ENCODE peak calls at places on chromosomes 3 and 15, in nine cellular contexts. B is hepatocyte, T is foreskin keratinocyte, D is gastrocnemius medialis, S is MCF 10A, M is left ventricle myocardium inferior, I is Calu3, F is progenitor cell of endocrine pancreas, H is GM23338. N is an unnamed sample.

GRCh38 chr3:168968611-168969010 is 694.9 kb downstream of the MECOM start:
- DNase-seq in S (no peak), B (no peak), M (no peak), T (no peak), F (no peak), H (no peak), D (no peak), I (no peak), N (no peak)

GRCh38 chr3:7160689-7161088 is 299.8 kb downstream of the GRM7 start:
- DNase-seq in M (no peak), D (no peak), H (no peak), S (no peak), I (no peak), T (no peak), F (no peak), B (no peak), N (no peak)

GRCh38 chr3:64888165-64888564 is 200.4 kb upstream of the ADAMTS9 start:
- DNase-seq in H (no peak), M (no peak), S (no peak), F (no peak), B (no peak), D (no peak), T (no peak), I (no peak), N (no peak)

GRCh38 chr3:149957352-149958140 is 13.1 kb downstream of the PFN2 start:
- DNase-seq in M (no peak), S (no peak), H (no peak), D (no peak), F (no peak), I (no peak), B (no peak), T (no peak), N (no peak)

GRCh38 chr3:11769704-11770103 is 77.0 kb downstream of the TAMM41 start:
- DNase-seq in F (no peak), D (no peak), T (peak; percentile 48), B (no peak), I (no peak), M (no peak), S (no peak), H (peak; percentile 6), N (no peak)

GRCh38 chr3:122892118-122892517 is 97.2 kb downstream of the SLC49A4 start:
- DNase-seq in D (no peak), F (no peak), S (no peak), M (no peak), B (no peak), H (no peak), I (no peak), T (no peak), N (no peak)

GRCh38 chr15:83512459-83512858 is 65.3 kb downstream of the SH3GL3 start:
- DNase-seq in T (no peak), D (no peak), M (no peak), S (no peak), I (no peak), F (no peak), B (no peak), H (peak; percentile 27), N (no peak)

GRCh38 chr3:133944641-133945441 is 49.2 kb upstream of the RAB6B start:
- DNase-seq in M (peak; percentile 25), B (peak; percentile 21), D (peak; percentile 12), F (no peak), T (peak; percentile 76), H (no peak), S (peak; percentile 96), I (peak; percentile 88), N (no peak)

GRCh38 chr3:162165346-162165745 is 668.7 kb downstream of the OTOL1 start:
- DNase-seq in T (no peak), S (no peak), I (no peak), M (no peak), H (no peak), F (no peak), B (no peak), D (no peak), N (no peak)

GRCh38 chr3:114627760-114628159 is 333.9 kb downstream of the TIGIT start:
- DNase-seq in I (no peak), B (no peak), H (no peak), M (peak; percentile 31), D (peak; percentile 85), S (no peak), T (no peak), F (no peak), N (no peak)

GRCh38 chr15:29405564-29405963 is 135.9 kb upstream of the NSMCE3 start:
- DNase-seq in H (no peak), B (no peak), S (no peak), F (no peak), D (no peak), M (no peak), T (no peak), I (no peak), N (no peak)

GRCh38 chr15:29400701-29401100 is 131.1 kb upstream of the NSMCE3 start:
- DNase-seq in I (no peak), B (no peak), D (no peak), M (no peak), H (peak; percentile 77), T (no peak), S (no peak), F (no peak), N (no peak)

GRCh38 chr15:29398907-29399306 is 129.3 kb upstream of the NSMCE3 start:
- DNase-seq in F (no peak), M (no peak), H (no peak), I (no peak), B (no peak), D (no peak), S (no peak), T (no peak), N (no peak)

GRCh38 chr15:29401644-29402043 is 132.0 kb upstream of the NSMCE3 start:
- DNase-seq in M (no peak), T (no peak), I (no peak), S (no peak), D (no peak), F (no peak), B (no peak), H (no peak), N (no peak)

GRCh38 chr15:29403778-29404177 is 134.2 kb upstream of the NSMCE3 start:
- DNase-seq in M (no peak), H (peak; percentile 74), T (no peak), S (no peak), F (no peak), D (no peak), I (no peak), B (no peak), N (no peak)
- TF ChIP-seq CTCF in M (no peak), H (peak; percentile 70), T (no peak), S (no peak), F (peak; percentile 40), D (no peak), I (no peak), B (peak; percentile 14), N (no peak)

GRCh38 chr3:171788546-171789351 is 21.5 kb downstream of the PLD1 start:
- DNase-seq in I (no peak), S (peak; percentile 88), M (no peak), H (no peak), B (peak; percentile 50), T (peak; percentile 98), F (no peak), D (no peak), N (no peak)
- TF ChIP-seq CTCF in I (no peak), S (no peak), M (no peak), H (peak; percentile 23), B (peak; percentile 12), T (peak; percentile 31), F (no peak), D (no peak), N (no peak)

DNA sequence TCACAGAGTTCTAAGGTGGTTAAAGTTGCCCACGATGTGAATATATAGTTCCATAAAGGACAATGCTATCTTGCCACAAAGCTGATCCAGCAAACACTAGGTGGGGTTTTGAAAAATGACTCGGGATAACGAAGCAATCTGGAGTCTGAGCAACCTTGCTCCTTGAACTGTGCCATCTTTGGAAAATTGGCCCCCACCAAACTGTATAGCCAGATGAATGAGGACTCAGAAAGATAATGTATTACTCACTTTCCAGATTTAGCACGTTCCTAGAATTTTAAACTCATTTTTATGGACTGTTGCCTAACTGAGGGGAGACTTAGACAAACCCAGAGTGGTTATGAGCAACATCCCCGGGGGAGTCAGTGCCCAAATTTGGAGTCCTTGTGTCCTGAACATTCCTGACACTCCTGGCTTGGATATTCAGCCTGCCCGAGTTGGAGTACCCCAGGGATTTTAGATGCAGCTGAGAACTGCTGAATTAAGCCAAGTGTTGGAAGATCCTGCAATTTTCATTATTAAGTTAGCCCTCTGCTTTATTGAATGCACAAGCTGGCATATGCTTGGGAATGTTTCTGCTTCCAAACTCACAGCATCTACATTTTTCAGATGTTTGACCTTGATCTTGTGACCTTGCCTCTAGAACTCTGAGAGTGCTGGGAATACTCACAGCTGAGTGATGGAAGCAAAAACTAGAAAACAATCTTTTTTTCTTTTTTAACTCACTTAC is 8.8 kb upstream of the MAGI1 start:
- DNase-seq in F (no peak), T (peak; percentile 56), H (no peak), B (no peak), D (peak; percentile 6), S (peak; percentile 34), I (no peak), M (no peak), N (no peak)
- TF ChIP-seq CTCF in F (no peak), T (no peak), H (no peak), B (no peak), D (no peak), S (no peak), I (no peak), M (no peak), N (no peak)

GRCh38 chr3:44764248-44764647 is 2.7 kb downstream of the KIF15 start:
- DNase-seq in B (no peak), M (no peak), T (no peak), D (no peak), S (no peak), F (no peak), H (no peak), I (no peak), N (no peak)

GRCh38 chr3:44762690-44763089 is 1.1 kb downstream of the KIF15 start:
- DNase-seq in S (no peak), D (no peak), F (no peak), T (peak; percentile 7), H (no peak), I (no peak), B (no peak), M (no peak), N (no peak)

GRCh38 chr3:44762170-44762677 is 630 bp downstream of the KIF15 start:
- DNase-seq in M (no peak), F (no peak), S (no peak), H (no peak), B (no peak), I (no peak), D (no peak), T (no peak), N (no peak)

DNA sequence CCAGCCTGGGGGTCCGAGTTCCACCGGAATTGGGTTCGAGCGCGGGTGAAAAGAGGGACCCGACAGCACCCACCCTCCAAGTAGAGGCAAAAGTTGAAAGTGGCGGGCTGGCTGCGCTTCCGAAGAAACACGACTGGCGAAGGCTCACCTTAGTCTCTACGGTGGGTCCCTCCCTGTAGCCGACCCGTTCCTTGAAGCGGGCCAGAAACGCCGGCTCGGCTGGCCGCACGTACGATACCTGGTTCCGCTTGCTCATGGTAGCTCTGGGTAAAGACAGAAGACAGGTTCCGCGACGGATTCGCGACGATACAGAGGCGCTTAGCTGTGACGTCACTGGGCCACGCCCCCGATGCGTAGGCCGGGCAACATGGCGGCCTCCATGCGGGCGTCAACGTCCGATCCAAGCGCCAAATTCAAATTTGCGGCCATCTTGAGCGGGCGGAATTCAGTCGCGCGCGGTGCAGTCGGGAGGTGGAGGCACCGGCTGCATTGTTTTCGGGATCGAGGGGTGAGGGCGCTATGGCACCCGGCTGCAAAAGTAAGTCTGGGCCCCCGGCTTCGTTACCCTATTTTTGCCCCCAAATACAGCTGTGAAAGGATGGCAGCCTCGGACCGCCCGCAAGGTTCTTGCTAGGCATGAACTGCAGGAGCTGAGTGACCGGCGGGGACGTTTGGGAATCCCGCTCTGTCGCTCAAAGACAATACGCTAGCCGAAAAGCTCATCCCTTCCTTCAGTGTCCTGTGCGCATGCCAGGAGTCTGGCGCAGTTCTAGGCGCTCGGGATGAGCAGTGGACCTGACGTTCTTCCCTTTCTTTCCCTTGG is at the start of the genes KIAA1143 and KIF15:
- DNase-seq in S (peak; percentile 96), M (peak; percentile 97), T (peak; percentile 87), F (peak; percentile 95), B (peak; percentile 98), H (peak; percentile 98), D (peak; percentile 90), I (peak; percentile 96), N (peak; percentile 98)
- TF ChIP-seq CTCF in S (no peak), M (no peak), T (peak; percentile 47), F (no peak), B (no peak), H (peak; percentile 27), D (no peak), I (no peak), N (no peak)